ENCODE peak calls at places on chromosomes 6 and 20, in six cellular contexts. R is HepG2; H is CD4-positive, CD25-positive, alpha-beta regulatory T cell; K is ovary; O is aorta; A is Peyer's patch. T is an unnamed sample. For H3K36me3, the result is how much of the 10 kb centered on the place peaks cover.

GRCh38 chr6:8506123-8506522 is 70.8 kb upstream of the SLC35B3 start:
- DNase-seq in K (no peak), R (no peak), H (no peak), A (no peak), O (no peak), T (no peak)

GRCh38 chr20:19937651-19938420 is 79.3 kb upstream of the NAA20 start:
- DNase-seq in R (no peak), O (no peak), A (no peak), H (peak), K (no peak), T (no peak)

GRCh38 chr6:159953091-159953581 is 15.7 kb upstream of the IGF2R start:
- DNase-seq in K (peak), R (no peak), O (peak), A (peak), H (no peak), T (no peak)

GRCh38 chr6:159720708-159721107 is 6.6 kb upstream of the WTAP start:
- DNase-seq in H (peak), O (no peak), K (no peak), A (peak), R (peak), T (peak)

GRCh38 chr6:112117554-112117953 is 30.2 kb downstream of the FAM229B start:
- DNase-seq in A (no peak), H (peak), O (no peak), K (no peak), R (no peak), T (no peak)

GRCh38 chr6:36355819-36356218 is 19.1 kb upstream of the BNIP5 start:
- DNase-seq in K (no peak), H (no peak), O (no peak), R (no peak), A (no peak), T (no peak)

GRCh38 chr6:73513496-73513854 is 7.4 kb downstream of the EEF1A1 start:
- DNase-seq in R (no peak), A (no peak), O (no peak), K (no peak), H (no peak), T (no peak)

GRCh38 chr6:34792605-34793500 is 970 bp downstream of the BLTP3A start:
- DNase-seq in R (peak), O (peak), K (peak), H (peak), A (peak), T (peak)

GRCh38 chr6:143513410-143513809 is 1.9 kb upstream of the FUCA2 start:
- DNase-seq in K (no peak), H (peak), O (no peak), A (peak), R (peak), T (peak)

GRCh38 chr6:84866715-84867114 is 102.3 kb upstream of the TBX18 start:
- DNase-seq in K (no peak), O (no peak), H (no peak), R (no peak), A (no peak), T (no peak)

GRCh38 chr6:53794073-53794719 is 609 bp upstream of the LRRC1 start:
- DNase-seq in O (peak), H (no peak), R (peak), A (peak), K (peak), T (peak)

GRCh38 chr20:43722153-43722505 is 4.7 kb downstream of the GTSF1L start:
- DNase-seq in K (no peak), A (no peak), R (no peak), H (peak), O (no peak), T (no peak)

GRCh38 chr20:47181056-47181862 is 175.2 kb downstream of the ZMYND8 start:
- DNase-seq in A (no peak), R (peak), H (peak), K (no peak), O (no peak), T (peak)

GRCh38 chr6:148602136-148602535 is 144.7 kb upstream of the UST start:
- DNase-seq in O (no peak), K (no peak), A (no peak), R (no peak), H (no peak), T (no peak)

GRCh38 chr20:40251284-40251932 is 437.6 kb downstream of the MAFB start:
- DNase-seq in R (peak), A (peak), O (no peak), K (no peak), H (no peak), T (peak)

GRCh38 chr20:31710423-31711250 is 12.0 kb downstream of the BCL2L1 start:
- DNase-seq in R (no peak), O (peak), H (no peak), K (no peak), A (no peak), T (no peak)

GRCh38 chr6:45422541-45423110 is 44.9 kb upstream of the SUPT3H start:
- DNase-seq in H (peak), R (no peak), A (peak), K (peak), O (peak), T (no peak)

GRCh38 chr6:16559091-16559490 is 202.2 kb downstream of the ATXN1 start:
- DNase-seq in K (no peak), R (no peak), A (no peak), H (no peak), O (no peak), T (no peak)

GRCh38 chr6:71107935-71108420 is 151.1 kb upstream of the B3GAT2 start:
- DNase-seq in R (no peak), O (no peak), H (no peak), K (no peak), A (no peak), T (no peak)

GRCh38 chr6:170193326-170193821 is 97.5 kb downstream of the DLL1 start:
- DNase-seq in A (no peak), H (no peak), R (no peak), O (no peak), K (no peak), T (no peak)

GRCh38 chr20:3646067-3646440 is 17.1 kb downstream of the GFRA4 start:
- DNase-seq in K (no peak), H (no peak), A (no peak), O (no peak), R (no peak), T (no peak)

GRCh38 chr6:36339156-36339555 is 2.5 kb upstream of the BNIP5 start:
- DNase-seq in K (no peak), R (no peak), A (peak), O (no peak), H (no peak), T (peak)

GRCh38 chr6:80520195-80520594 is 413.7 kb downstream of the BCKDHB start:
- DNase-seq in H (no peak), K (no peak), R (no peak), A (no peak), O (no peak), T (no peak)

GRCh38 chr6:22925920-22926587 is 356.7 kb downstream of the HDGFL1 start:
- DNase-seq in O (no peak), H (no peak), K (no peak), A (no peak), R (no peak), T (no peak)

GRCh38 chr6:33404884-33405283 is 5.9 kb upstream of the PHF1 start:
- DNase-seq in K (no peak), R (no peak), H (no peak), O (no peak), A (no peak), T (no peak)

GRCh38 chr6:33406161-33406560 is 4.7 kb upstream of the PHF1 start:
- DNase-seq in A (no peak), K (no peak), O (no peak), R (no peak), H (no peak), T (no peak)

GRCh38 chr6:33410050-33410710 is 634 bp upstream of the PHF1 start:
- DNase-seq in K (peak), A (peak), H (peak), O (peak), R (peak), T (peak)

GRCh38 chr6:33405541-33405940 is 5.3 kb upstream of the PHF1 start:
- DNase-seq in K (no peak), O (no peak), H (no peak), R (no peak), A (no peak), T (no peak)

GRCh38 chr6:33407132-33407718 is 3.6 kb upstream of the PHF1 start:
- DNase-seq in O (no peak), K (no peak), A (no peak), R (peak), H (no peak), T (no peak)
- H3K36me3 ChIP-seq in O (under half), K (under half), A (under half), R (under half), H (under half), T (under half)

GRCh38 chr20:36066777-36067176 is 87.8 kb upstream of the EPB41L1 start:
- DNase-seq in R (no peak), A (no peak), H (no peak), O (no peak), K (no peak), T (no peak)

GRCh38 chr20:36063916-36064660 is 90.5 kb upstream of the EPB41L1 start:
- DNase-seq in K (peak), R (no peak), A (no peak), O (no peak), H (no peak), T (no peak)

GRCh38 chr20:36062799-36063198 is 91.7 kb upstream of the EPB41L1 start:
- DNase-seq in H (no peak), R (no peak), A (no peak), O (no peak), K (no peak), T (no peak)

GRCh38 chr20:36064661-36065426 is 89.7 kb upstream of the EPB41L1 start:
- DNase-seq in A (peak), R (peak), K (peak), H (peak), O (peak), T (peak)

DNA sequence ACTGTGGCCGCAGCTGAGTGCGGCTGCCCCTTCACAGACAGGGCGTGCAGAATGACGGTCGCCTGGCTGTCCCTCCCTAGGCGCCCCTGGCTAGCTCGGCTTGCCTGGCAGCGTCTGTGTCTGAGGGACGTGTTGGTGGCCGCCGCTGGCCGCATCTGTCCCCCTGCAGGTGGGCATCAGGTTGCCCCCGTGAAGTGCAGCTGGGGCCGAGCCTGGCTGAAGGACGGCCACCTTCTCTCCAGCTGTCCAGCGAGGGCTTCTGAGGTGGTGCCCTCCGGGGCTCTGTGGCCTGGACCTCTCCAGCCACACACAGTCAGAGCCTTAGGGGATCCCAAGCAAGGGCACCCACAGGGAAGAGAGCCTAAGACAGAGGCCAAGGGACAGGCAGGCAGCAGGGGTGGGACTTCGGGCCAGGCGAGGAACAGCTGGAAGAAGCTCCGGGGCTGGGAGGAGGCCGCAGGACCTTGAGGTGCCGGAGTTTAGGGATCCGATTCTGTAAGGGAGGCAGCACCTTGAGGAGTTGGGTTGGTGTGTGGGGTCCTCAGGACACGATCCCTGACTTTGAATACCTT is 89.0 kb upstream of the EPB41L1 start:
- DNase-seq in A (no peak), H (no peak), O (no peak), R (no peak), K (peak), T (no peak)
- H3K4me3 ChIP-seq in A (peak), H (no peak), O (no peak), R (peak), K (peak), T (peak)

GRCh38 chr20:37348643-37349516 is 2.9 kb downstream of the SRC start:
- DNase-seq in K (no peak), R (no peak), O (no peak), A (peak), H (no peak), T (peak)
- H3K27ac ChIP-seq in K (no peak), R (peak), O (no peak), A (no peak), H (no peak), T (peak)

GRCh38 chr6:107539409-107539808 is 49.5 kb downstream of the SOBP start:
- DNase-seq in O (no peak), H (no peak), R (peak), K (no peak), A (peak), T (peak)

GRCh38 chr6:107538856-107539387 is 49.0 kb downstream of the SOBP start:
- DNase-seq in O (no peak), H (no peak), R (no peak), K (no peak), A (no peak), T (no peak)

GRCh38 chr6:107539849-107540464 is 50.0 kb downstream of the SOBP start:
- DNase-seq in R (no peak), H (no peak), K (no peak), O (no peak), A (no peak), T (no peak)

GRCh38 chr6:107542170-107542569 is 52.3 kb downstream of the SOBP start:
- DNase-seq in O (no peak), H (no peak), R (no peak), A (no peak), K (no peak), T (no peak)

GRCh38 chr6:107540465-107540857 is 50.5 kb downstream of the SOBP start:
- DNase-seq in K (no peak), O (no peak), R (peak), H (no peak), A (no peak), T (no peak)
- H3K36me3 ChIP-seq in K (under half), O (under half), R (under half), H (under half), A (under half), T (under half)

GRCh38 chr6:166167258-166167731 is 356 bp downstream of the TBXT start:
- DNase-seq in H (no peak), R (no peak), K (no peak), A (no peak), O (no peak), T (no peak)

GRCh38 chr6:166167801-166168615 is at the start of gene TBXT:
- DNase-seq in R (no peak), O (no peak), A (no peak), K (no peak), H (peak), T (no peak)

GRCh38 chr6:166166314-166167257 is 1.1 kb downstream of the TBXT start:
- DNase-seq in A (no peak), R (no peak), O (no peak), H (no peak), K (no peak), T (no peak)

GRCh38 chr6:166169549-166170421 is 2.1 kb upstream of the TBXT start:
- DNase-seq in O (no peak), A (no peak), H (no peak), R (no peak), K (no peak), T (no peak)

DNA sequence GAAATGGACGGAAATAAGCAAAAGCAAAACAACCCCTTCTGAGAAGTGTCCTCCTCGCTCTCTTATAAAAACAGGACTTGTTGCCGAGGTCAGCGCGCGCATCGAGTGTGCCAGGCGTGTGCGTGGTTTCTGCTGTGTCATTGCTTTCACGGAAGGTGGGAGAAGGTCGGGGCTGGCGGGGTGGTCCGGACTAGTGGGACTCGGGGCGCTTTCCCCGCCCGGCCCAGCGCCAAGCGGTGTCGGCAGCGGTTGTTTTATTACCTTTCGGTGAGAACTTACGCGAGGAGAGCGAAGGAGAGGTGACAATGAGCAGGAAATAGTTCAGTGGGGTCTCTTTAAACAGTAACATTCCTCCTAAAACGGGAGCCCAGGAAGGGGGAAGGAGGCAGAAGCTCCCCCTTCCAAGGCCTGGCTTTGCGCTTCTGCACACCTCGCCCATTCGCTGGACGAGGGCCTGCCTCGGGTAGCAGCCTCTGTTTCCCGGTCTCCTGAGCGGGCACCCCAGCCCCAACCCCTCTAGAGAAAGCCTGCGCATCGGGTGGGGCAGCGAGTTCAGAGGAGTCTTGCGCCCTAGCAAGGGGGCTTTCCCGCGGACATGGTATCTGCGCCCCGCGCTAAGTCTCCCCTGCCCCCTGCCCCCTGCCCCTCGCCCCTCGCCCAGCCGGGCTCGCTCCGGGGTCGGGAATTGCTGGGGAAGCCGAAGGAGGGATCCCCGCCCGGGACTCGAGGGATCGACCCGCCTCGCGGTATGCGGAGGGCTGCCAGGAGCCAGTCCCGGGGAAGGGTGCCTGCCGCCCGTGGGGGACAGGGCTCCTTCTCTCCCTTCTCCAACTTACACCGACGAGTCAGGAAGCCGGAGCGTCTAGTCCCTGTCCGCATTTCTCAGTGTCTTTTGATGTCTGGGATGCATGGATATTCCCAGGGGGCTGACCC is 1.2 kb upstream of the TBXT start:
- DNase-seq in A (no peak), K (no peak), H (no peak), R (no peak), O (no peak), T (no peak)
- H3K4me3 ChIP-seq in A (peak), K (no peak), H (no peak), R (no peak), O (no peak), T (no peak)

GRCh38 chr20:39038495-39038894 is 76.4 kb downstream of the DHX35 start:
- DNase-seq in A (no peak), R (no peak), O (no peak), K (no peak), H (no peak), T (no peak)

GRCh38 chr20:39039261-39039660 is 77.1 kb downstream of the DHX35 start:
- DNase-seq in K (no peak), O (no peak), A (no peak), R (no peak), H (no peak), T (no peak)

GRCh38 chr20:39036011-39036410 is 73.9 kb downstream of the DHX35 start:
- DNase-seq in A (no peak), K (no peak), H (no peak), O (no peak), R (no peak), T (no peak)

GRCh38 chr20:39038047-39038446 is 75.9 kb downstream of the DHX35 start:
- DNase-seq in R (no peak), H (no peak), A (no peak), O (no peak), K (no peak), T (no peak)

GRCh38 chr20:39036851-39037250 is 74.7 kb downstream of the DHX35 start:
- DNase-seq in R (no peak), A (no peak), H (no peak), O (no peak), K (no peak), T (no peak)
- H3K27ac ChIP-seq in R (no peak), A (peak), H (no peak), O (no peak), K (no peak), T (no peak)

DNA sequence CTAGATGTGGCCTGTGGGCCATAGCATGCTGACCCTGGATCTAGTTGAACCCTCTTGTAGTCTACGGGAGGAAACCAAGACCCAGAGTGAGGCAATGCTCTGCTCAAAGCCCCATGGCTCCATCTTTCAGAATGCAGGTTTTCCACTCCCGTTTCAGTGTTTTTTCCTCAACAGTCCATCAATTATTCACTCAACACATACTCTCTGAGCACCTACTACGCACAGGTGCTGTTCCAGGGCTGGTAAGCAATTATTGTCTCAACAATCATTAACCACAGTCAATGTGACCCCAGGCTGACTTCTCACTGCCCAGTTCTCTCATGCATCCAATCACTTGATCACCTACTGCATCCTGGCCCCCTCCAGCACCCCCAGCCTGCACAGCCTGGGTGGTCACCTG is 20.0 kb downstream of the MOCS1 start:
- DNase-seq in A (no peak), O (no peak), H (no peak), R (no peak), K (no peak), T (no peak)
- H3K36me3 ChIP-seq in A (under half), O (under half), H (under half), R (under half), K (under half), T (under half)

T was measured in small intestine.